ENCODE peak calls at places on chromosomes 3 and 15, in four cellular contexts. J is mammary epithelial cell, L is uterus, N is fibroblast of lung. F is an unnamed sample. For H3K9me3, the result is how much of the 10 kb centered on the place peaks cover.

GRCh38 chr3:185606191-185606590 is 20.1 kb downstream of the SENP2 start:
- DNase-seq in J (no peak), L (no peak), N (no peak), F (no peak)

GRCh38 chr15:47959617-47960398 is 161.0 kb upstream of the SLC24A5 start:
- DNase-seq in J (peak), L (no peak), N (no peak), F (no peak)

GRCh38 chr15:69282128-69282743 is 16.5 kb upstream of the PAQR5 start:
- DNase-seq in J (no peak), L (no peak), N (no peak), F (no peak)

GRCh38 chr15:96332854-96333193 is 2.3 kb downstream of the NR2F2 start:
- DNase-seq in J (no peak), L (no peak), N (peak), F (no peak)

GRCh38 chr15:89143503-89144162 is 55.4 kb downstream of the ABHD2 start:
- DNase-seq in J (peak), L (no peak), N (peak), F (peak)

GRCh38 chr15:80991446-80991845 is 1.8 kb upstream of the MESD start:
- DNase-seq in J (peak), L (peak), N (peak), F (no peak)

GRCh38 chr3:194671511-194671899 is 486 bp downstream of the LSG1 start:
- DNase-seq in J (peak), L (no peak), N (peak), F (no peak)

GRCh38 chr15:61629269-61629668 is 400.2 kb upstream of the RORA start:
- DNase-seq in J (no peak), L (no peak), N (no peak), F (no peak)

GRCh38 chr3:184299488-184300376 is 691 bp downstream of the PSMD2 start:
- DNase-seq in J (peak), L (no peak), N (peak), F (no peak)

GRCh38 chr3:175346573-175347356 is 487.6 kb downstream of the NAALADL2 start:
- DNase-seq in J (peak), L (peak), N (peak), F (peak)

GRCh38 chr15:62807539-62808130 is 234.9 kb upstream of the TPM1 start:
- DNase-seq in J (no peak), L (no peak), N (no peak), F (no peak)

GRCh38 chr3:129103296-129103695 is 18.3 kb downstream of the RAB43 start:
- DNase-seq in J (no peak), L (no peak), N (no peak), F (no peak)

GRCh38 chr15:92082217-92082843 is 228.8 kb downstream of the SLCO3A1 start:
- DNase-seq in J (peak), L (peak), N (peak), F (peak)

GRCh38 chr3:58082047-58082446 is 73.8 kb downstream of the FLNB start:
- DNase-seq in J (no peak), L (peak), N (peak), F (peak)

GRCh38 chr3:159945930-159946329 is 42.7 kb upstream of the IL12A start:
- DNase-seq in J (no peak), L (no peak), N (no peak), F (no peak)

GRCh38 chr3:186108106-186108940 is 566 bp downstream of the ETV5 start:
- DNase-seq in J (peak), L (no peak), N (peak), F (no peak)

GRCh38 chr15:101669744-101670143 is 17.6 kb upstream of the TM2D3 start:
- DNase-seq in J (no peak), L (no peak), N (no peak), F (no peak)

GRCh38 chr3:30476373-30477082 is 129.9 kb upstream of the TGFBR2 start:
- DNase-seq in J (peak), L (no peak), N (peak), F (no peak)

GRCh38 chr3:47522082-47522987 is 8.8 kb upstream of the ELP6 start:
- DNase-seq in J (peak), L (peak), N (peak), F (peak)

GRCh38 chr3:183987014-183987600 is 30.6 kb downstream of the ABCC5 start:
- DNase-seq in J (no peak), L (no peak), N (no peak), F (no peak)

GRCh38 chr3:118354556-118354955 is 680.1 kb downstream of the IGSF11 start:
- DNase-seq in J (no peak), L (no peak), N (no peak), F (no peak)
- H3K9me3 ChIP-seq in J (under half), L (under half), N (under half), F (under half)

GRCh38 chr3:54853573-54854404 is 74.1 kb downstream of the LRTM1 start:
- DNase-seq in J (no peak), L (peak), N (peak), F (peak)
- H3K4me3 ChIP-seq in J (no peak), L (no peak), N (no peak), F (no peak)

GRCh38 chr15:25176991-25177954 is 222.5 kb downstream of the SNRPN start:
- DNase-seq in J (no peak), L (peak), N (no peak), F (no peak)
- H3K9me3 ChIP-seq in J (under half), L (under half), N (under half), F (half or more)

DNA sequence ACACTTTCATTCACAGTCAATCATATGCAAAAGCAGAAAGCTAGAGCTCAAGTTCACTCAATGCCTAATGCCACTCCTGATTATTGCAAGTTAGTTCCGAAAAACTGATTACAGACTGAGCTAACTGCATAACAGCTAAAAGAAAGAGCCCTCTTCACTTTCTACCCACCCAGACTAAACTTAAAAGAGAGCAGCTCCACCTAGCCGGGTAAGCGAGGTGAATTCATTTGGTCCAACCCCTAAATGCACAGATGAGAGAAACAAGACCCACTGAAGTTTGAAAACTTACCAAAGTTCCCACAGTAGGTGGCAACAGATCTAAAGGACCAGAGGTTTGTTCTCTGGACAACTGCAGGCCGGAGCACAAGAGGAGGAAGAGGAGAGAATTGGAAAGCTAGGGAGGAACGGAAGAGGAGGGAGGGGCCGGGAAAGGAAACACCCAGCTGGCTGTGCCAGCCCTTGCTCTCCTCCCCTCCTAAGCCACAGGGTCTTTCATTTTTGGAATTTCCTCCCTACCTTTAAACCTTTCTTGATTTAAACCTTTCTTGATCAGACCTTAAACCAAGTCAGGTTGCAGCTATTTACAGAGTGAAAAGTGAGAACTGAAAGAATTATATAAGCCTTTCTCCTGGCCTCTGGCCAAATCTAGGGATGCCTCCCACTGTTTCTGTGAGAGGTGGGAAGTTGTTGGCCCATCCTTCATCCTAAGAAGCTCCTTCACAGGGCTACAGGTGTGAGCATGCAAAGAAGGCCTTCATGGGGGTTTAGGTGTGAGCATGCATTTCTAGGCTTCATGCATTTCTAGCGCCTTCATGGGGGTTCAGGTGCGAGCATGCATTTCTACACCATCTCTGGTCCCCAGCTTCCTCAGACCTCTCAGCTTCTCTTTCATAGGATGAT is 114.7 kb upstream of the LMOD3 start:
- DNase-seq in J (no peak), L (no peak), N (no peak), F (no peak)
- H3K4me3 ChIP-seq in J (no peak), L (no peak), N (no peak), F (no peak)

DNA sequence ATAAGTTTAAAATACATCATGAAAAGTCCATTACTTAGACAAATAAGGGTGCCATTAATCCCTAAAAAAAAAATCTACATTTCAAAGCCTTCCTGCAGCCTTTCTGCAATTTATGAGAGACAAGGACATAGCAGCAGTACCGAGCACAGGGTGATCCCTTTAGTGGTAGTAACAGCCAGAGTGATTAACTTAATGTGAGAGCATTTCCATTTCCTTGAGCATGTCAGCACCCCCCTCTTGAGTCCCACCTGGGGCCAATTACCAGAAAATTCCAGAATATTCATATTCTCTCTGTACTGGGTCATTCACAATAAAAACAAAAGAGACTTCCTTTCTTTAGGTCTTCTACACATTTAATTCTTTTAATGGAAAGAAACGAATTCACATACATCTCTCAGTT is 546.9 kb upstream of the CCDC54 start:
- DNase-seq in J (no peak), L (no peak), N (no peak), F (no peak)
- H3K9me3 ChIP-seq in J (under half), L (under half), N (under half), F (under half)

GRCh38 chr3:179299999-179300613 is 22.7 kb upstream of the ZNF639 start:
- DNase-seq in J (no peak), L (no peak), N (no peak), F (no peak)

GRCh38 chr3:179302111-179302510 is 20.7 kb upstream of the ZNF639 start:
- DNase-seq in J (no peak), L (no peak), N (no peak), F (no peak)

GRCh38 chr3:179308006-179308405 is 14.8 kb upstream of the ZNF639 start:
- DNase-seq in J (no peak), L (no peak), N (no peak), F (no peak)

GRCh38 chr3:179301645-179302044 is 21.2 kb upstream of the ZNF639 start:
- DNase-seq in J (no peak), L (no peak), N (no peak), F (no peak)

DNA sequence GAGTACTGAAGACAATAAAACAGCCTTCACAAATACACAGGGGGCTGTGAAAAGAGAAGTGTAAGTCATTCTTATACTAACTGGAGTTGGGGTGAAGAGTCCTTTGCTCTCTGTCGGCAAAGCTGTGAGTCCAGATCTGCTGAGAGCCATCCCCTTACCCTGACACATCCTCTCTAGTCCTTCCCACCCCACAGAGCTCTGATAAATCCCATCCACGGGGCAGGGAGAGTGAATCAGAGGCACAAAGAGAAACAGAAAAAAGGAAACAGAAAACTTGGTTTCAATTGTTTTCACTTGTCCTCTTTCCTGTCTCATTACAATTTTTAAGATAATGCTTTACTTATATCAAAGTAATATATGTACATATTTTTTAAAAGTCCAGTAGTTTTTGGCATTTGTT is 18.2 kb upstream of the ZNF639 start:
- DNase-seq in J (peak), L (no peak), N (no peak), F (no peak)
- H3K4me3 ChIP-seq in J (no peak), L (no peak), N (no peak), F (no peak)

GRCh38 chr15:75143738-75144334 is 57.8 kb upstream of the C15orf39 start:
- DNase-seq in J (no peak), L (no peak), N (no peak), F (no peak)

GRCh38 chr15:75145027-75145841 is 56.4 kb upstream of the C15orf39 start:
- DNase-seq in J (no peak), L (no peak), N (no peak), F (no peak)

GRCh38 chr15:75140080-75140879 is 61.4 kb upstream of the C15orf39 start:
- DNase-seq in J (no peak), L (no peak), N (no peak), F (no peak)

GRCh38 chr15:75138016-75138999 is 63.4 kb upstream of the C15orf39 start:
- DNase-seq in J (no peak), L (no peak), N (peak), F (no peak)

GRCh38 chr15:75142499-75142898 is 59.2 kb upstream of the C15orf39 start:
- DNase-seq in J (no peak), L (no peak), N (no peak), F (no peak)
- H3K9me3 ChIP-seq in J (under half), L (under half), N (under half), F (half or more)

DNA sequence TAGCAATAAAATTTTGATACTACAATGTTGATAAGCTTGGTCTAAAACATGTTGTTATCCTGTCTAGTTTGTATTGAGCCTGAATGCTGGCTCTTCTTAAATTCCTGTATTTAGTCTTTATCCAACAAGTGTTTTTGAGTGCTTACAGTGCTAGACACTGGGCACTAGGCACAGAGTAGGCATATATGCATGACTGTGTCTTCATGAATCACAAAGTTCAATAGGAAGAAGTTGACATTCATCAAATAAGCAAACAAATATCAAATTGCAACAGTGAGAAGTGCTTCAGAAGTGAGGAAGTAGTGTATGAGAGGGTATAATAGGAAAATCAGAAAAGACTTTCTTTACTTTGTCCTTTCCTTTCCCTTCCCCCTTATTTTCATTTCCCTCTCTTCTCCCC is 6.8 kb downstream of the CD96 start:
- DNase-seq in J (no peak), L (no peak), N (no peak), F (no peak)
- H3K4me3 ChIP-seq in J (no peak), L (no peak), N (no peak), F (no peak)

F was measured in AG04450.